ENCODE peak calls at places on chromosomes 1 and 21, in seven cellular contexts. R is breast epithelium, E is GM12891, Z is transverse colon, B is suprapubic skin, J is HCT116, N is sigmoid colon. P is an unnamed sample.

GRCh38 chr1:117664314-117664713 is 58.5 kb downstream of the TENT5C start:
- DNase-seq in Z (no peak), E (peak; percentile 62), J (no peak), B (no peak), N (no peak), R (no peak), P (no peak)

GRCh38 chr1:71030021-71030420 is 17.6 kb downstream of the PTGER3 start:
- DNase-seq in B (no peak), Z (no peak), N (no peak), E (no peak), R (no peak), J (no peak), P (no peak)

GRCh38 chr1:155219592-155220031 is 11.1 kb downstream of the MTX1 start:
- DNase-seq in E (no peak), Z (peak; percentile 41), R (no peak), J (no peak), B (no peak), N (no peak), P (no peak)

GRCh38 chr1:74767490-74767889 is 34.5 kb downstream of the TYW3 start:
- DNase-seq in N (no peak), Z (no peak), E (no peak), R (no peak), B (no peak), J (peak; percentile 44), P (no peak)

GRCh38 chr1:151529781-151530180 is 10.3 kb upstream of the TUFT1 start:
- DNase-seq in N (no peak), R (no peak), E (no peak), J (no peak), B (no peak), Z (no peak), P (no peak)

GRCh38 chr1:100499412-100499811 is 38.5 kb upstream of the GPR88 start:
- DNase-seq in E (no peak), R (no peak), N (no peak), J (no peak), B (no peak), Z (no peak), P (no peak)

GRCh38 chr1:150813028-150813707 is 5.1 kb upstream of the CTSK start:
- DNase-seq in R (peak; percentile 73), J (peak; percentile 16), B (peak; percentile 77), N (peak; percentile 74), E (no peak), Z (peak; percentile 80), P (no peak)

GRCh38 chr1:97457446-97458089 is 463.3 kb downstream of the DPYD start:
- DNase-seq in N (no peak), Z (no peak), J (no peak), B (no peak), E (no peak), R (no peak), P (no peak)

GRCh38 chr1:211541715-211542477 is 37.1 kb downstream of the SLC30A1 start:
- DNase-seq in J (no peak), R (peak; percentile 65), B (no peak), E (no peak), Z (peak; percentile 49), N (no peak), P (no peak)

GRCh38 chr1:27098447-27099153 is 56.3 kb downstream of the SLC9A1 start:
- DNase-seq in J (no peak), N (no peak), E (no peak), Z (no peak), B (no peak), R (no peak), P (no peak)

GRCh38 chr1:150567717-150568561 is 11.5 kb downstream of the MCL1 start:
- DNase-seq in N (peak; percentile 97), J (no peak), B (peak; percentile 94), R (peak; percentile 93), E (no peak), Z (peak; percentile 84), P (no peak)

GRCh38 chr1:198176179-198176578 is 19.4 kb downstream of the NEK7 start:
- DNase-seq in J (no peak), Z (no peak), R (no peak), B (no peak), N (no peak), E (no peak), P (no peak)

GRCh38 chr1:160827418-160827817 is 31.4 kb downstream of the LY9 start:
- DNase-seq in J (no peak), N (no peak), B (no peak), Z (no peak), E (no peak), R (no peak), P (no peak)

GRCh38 chr21:34313116-34313515 is 50.7 kb upstream of the KCNE2 start:
- DNase-seq in R (no peak), Z (no peak), N (no peak), E (no peak), J (no peak), B (no peak), P (no peak)

GRCh38 chr1:10304295-10304694 is 93.9 kb downstream of the KIF1B start:
- DNase-seq in B (no peak), N (no peak), E (no peak), J (no peak), R (no peak), Z (no peak), P (no peak)

GRCh38 chr21:44736291-44737004 is 25.1 kb upstream of the TSPEAR start:
- DNase-seq in J (no peak), Z (peak; percentile 80), B (peak; percentile 38), N (no peak), R (no peak), E (no peak), P (no peak)

GRCh38 chr1:162690672-162691434 is 58.6 kb downstream of the DDR2 start:
- DNase-seq in B (peak; percentile 81), N (peak; percentile 90), R (peak; percentile 54), J (peak; percentile 73), Z (peak; percentile 35), E (no peak), P (no peak)

GRCh38 chr1:115056395-115056798 is 26.8 kb downstream of the TSHB start:
- DNase-seq in R (no peak), E (no peak), B (no peak), N (no peak), Z (peak; percentile 34), J (no peak), P (no peak)
- TF ChIP-seq POLR2AphosphoS5 in R (no peak), E (no peak), B (no peak), N (peak; percentile 25), Z (peak; percentile 14), J (no peak), P (no peak)

DNA sequence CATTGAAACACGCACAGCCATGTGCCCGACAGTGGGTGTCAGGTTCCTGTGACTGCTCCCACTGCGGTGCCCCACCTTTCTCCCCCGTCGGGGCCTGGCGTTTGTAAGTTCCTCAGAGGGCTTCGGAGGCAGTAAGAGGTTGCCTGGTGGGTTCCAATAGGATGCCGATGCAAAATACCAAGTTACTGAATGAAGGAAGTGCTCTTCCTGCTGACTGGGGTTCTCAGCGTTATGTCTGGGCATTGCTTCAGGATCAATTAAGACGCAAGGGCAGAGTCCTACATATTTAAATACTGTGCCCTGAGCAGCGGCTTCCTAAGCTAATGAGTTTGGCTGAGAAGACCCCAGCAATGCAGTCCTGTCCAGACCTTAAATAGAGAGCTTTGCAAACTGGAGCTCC is 28.9 kb upstream of the DNAJC11 start:
- DNase-seq in B (no peak), E (no peak), N (no peak), Z (no peak), R (no peak), J (no peak), P (no peak)
- TF ChIP-seq POLR2AphosphoS5 in B (no peak), E (no peak), N (no peak), Z (no peak), R (no peak), J (no peak), P (no peak)

GRCh38 chr1:93579891-93580290 is 101.7 kb downstream of the BCAR3 start:
- DNase-seq in J (no peak), B (no peak), Z (peak; percentile 57), R (peak; percentile 82), E (no peak), N (peak; percentile 73), P (peak; percentile 94)
- TF ChIP-seq POLR2AphosphoS5 in J (no peak), B (no peak), Z (no peak), R (no peak), E (no peak), N (no peak), P (peak; percentile 61)

GRCh38 chr1:15696956-15697521 is 12.9 kb downstream of the PLEKHM2 start:
- DNase-seq in R (no peak), N (no peak), E (peak; percentile 69), J (no peak), B (no peak), Z (peak; percentile 44), P (no peak)
- TF ChIP-seq POLR2AphosphoS5 in R (no peak), N (no peak), E (peak; percentile 80), J (no peak), B (no peak), Z (no peak), P (no peak)

P was measured in vagina.